ENCODE peak calls at places on chromosomes 11 and 22, in seven cellular contexts. One of them, this sample, is unnamed.

GRCh38 chr22:23066200-23067022 is 3.9 kb upstream of the GNAZ start:
- DNase-seq in spleen: peak; percentile 41
- DNase-seq in endothelial cell of umbilical vein: no peak
- DNase-seq in HCT116: no peak
- DNase-seq in K562: no peak
- DNase-seq in SK-N-SH: no peak
- DNase-seq in transverse colon: peak; percentile 2
- DNase-seq in this sample: peak; percentile 28

GRCh38 chr22:29043906-29044575 is 17.6 kb downstream of the C22orf31 start:
- DNase-seq in spleen: no peak
- DNase-seq in endothelial cell of umbilical vein: peak; percentile 49
- DNase-seq in SK-N-SH: no peak
- DNase-seq in HCT116: no peak
- DNase-seq in transverse colon: no peak
- DNase-seq in K562: no peak
- DNase-seq in this sample: no peak

GRCh38 chr11:15327786-15328231 is 213.1 kb downstream of the INSC start:
- DNase-seq in endothelial cell of umbilical vein: no peak
- DNase-seq in transverse colon: peak; percentile 50
- DNase-seq in SK-N-SH: peak; percentile 68
- DNase-seq in HCT116: peak; percentile 35
- DNase-seq in K562: peak; percentile 58
- DNase-seq in spleen: no peak
- DNase-seq in this sample: no peak

GRCh38 chr11:120306519-120307242 is 18.4 kb upstream of the TLCD5 start:
- DNase-seq in transverse colon: peak; percentile 54
- DNase-seq in spleen: no peak
- DNase-seq in SK-N-SH: no peak
- DNase-seq in HCT116: peak; percentile 70
- DNase-seq in K562: peak; percentile 64
- DNase-seq in endothelial cell of umbilical vein: peak; percentile 49
- DNase-seq in this sample: no peak

GRCh38 chr11:38543311-38543710 is 1945.3 kb upstream of the RAG2 start:
- DNase-seq in K562: no peak
- DNase-seq in spleen: no peak
- DNase-seq in endothelial cell of umbilical vein: no peak
- DNase-seq in transverse colon: no peak
- DNase-seq in HCT116: no peak
- DNase-seq in SK-N-SH: no peak
- DNase-seq in this sample: no peak

GRCh38 chr11:125166347-125166841 is 1.8 kb downstream of the PKNOX2 start:
- DNase-seq in SK-N-SH: peak; percentile 52
- DNase-seq in endothelial cell of umbilical vein: no peak
- DNase-seq in spleen: no peak
- DNase-seq in transverse colon: no peak
- DNase-seq in K562: no peak
- DNase-seq in HCT116: no peak
- DNase-seq in this sample: peak; percentile 70

GRCh38 chr22:48837341-48837935 is 990.2 kb downstream of the BRD1 start:
- DNase-seq in HCT116: no peak
- DNase-seq in SK-N-SH: no peak
- DNase-seq in transverse colon: no peak
- DNase-seq in endothelial cell of umbilical vein: no peak
- DNase-seq in K562: no peak
- DNase-seq in spleen: peak; percentile 59
- DNase-seq in this sample: no peak

GRCh38 chr11:120064341-120064740 is 73.6 kb downstream of the TRIM29 start:
- DNase-seq in SK-N-SH: no peak
- DNase-seq in endothelial cell of umbilical vein: no peak
- DNase-seq in K562: no peak
- DNase-seq in spleen: no peak
- DNase-seq in transverse colon: no peak
- DNase-seq in HCT116: no peak
- DNase-seq in this sample: no peak

GRCh38 chr11:50078001-50078400 is 45.3 kb downstream of the OR4C45 start:
- DNase-seq in SK-N-SH: no peak
- DNase-seq in K562: no peak
- DNase-seq in spleen: no peak
- DNase-seq in endothelial cell of umbilical vein: no peak
- DNase-seq in HCT116: no peak
- DNase-seq in transverse colon: no peak
- DNase-seq in this sample: no peak

GRCh38 chr11:93591247-93591898 is 48.2 kb upstream of the SMCO4 start:
- DNase-seq in spleen: no peak
- DNase-seq in transverse colon: no peak
- DNase-seq in SK-N-SH: no peak
- DNase-seq in endothelial cell of umbilical vein: no peak
- DNase-seq in K562: peak; percentile 44
- DNase-seq in HCT116: peak; percentile 19
- DNase-seq in this sample: no peak

GRCh38 chr11:47869548-47870393 is 21.6 kb upstream of the NUP160 start:
- DNase-seq in HCT116: peak; percentile 27
- DNase-seq in endothelial cell of umbilical vein: peak; percentile 37
- DNase-seq in K562: no peak
- DNase-seq in transverse colon: no peak
- DNase-seq in spleen: no peak
- DNase-seq in SK-N-SH: no peak
- DNase-seq in this sample: no peak

GRCh38 chr11:10314199-10315072 is 9.6 kb downstream of the ADM start:
- DNase-seq in endothelial cell of umbilical vein: peak; percentile 46
- DNase-seq in transverse colon: no peak
- DNase-seq in SK-N-SH: no peak
- DNase-seq in HCT116: no peak
- DNase-seq in spleen: no peak
- DNase-seq in K562: no peak
- DNase-seq in this sample: no peak

GRCh38 chr11:113873241-113873626 is 2.1 kb downstream of the USP28 start:
- DNase-seq in K562: no peak
- DNase-seq in SK-N-SH: no peak
- DNase-seq in endothelial cell of umbilical vein: peak; percentile 21
- DNase-seq in spleen: no peak
- DNase-seq in HCT116: no peak
- DNase-seq in transverse colon: no peak
- DNase-seq in this sample: no peak

GRCh38 chr11:74138021-74138420 is 32.8 kb downstream of the C2CD3 start:
- DNase-seq in spleen: no peak
- DNase-seq in SK-N-SH: no peak
- DNase-seq in transverse colon: no peak
- DNase-seq in HCT116: no peak
- DNase-seq in K562: no peak
- DNase-seq in endothelial cell of umbilical vein: no peak
- DNase-seq in this sample: no peak

GRCh38 chr22:17969732-17970131 is 54.6 kb downstream of the MICAL3 start:
- DNase-seq in endothelial cell of umbilical vein: peak; percentile 52
- DNase-seq in transverse colon: no peak
- DNase-seq in K562: no peak
- DNase-seq in HCT116: no peak
- DNase-seq in spleen: peak; percentile 54
- DNase-seq in SK-N-SH: no peak
- DNase-seq in this sample: no peak

GRCh38 chr22:27183474-27183873 is 526.1 kb downstream of the MIAT start:
- DNase-seq in transverse colon: no peak
- DNase-seq in HCT116: no peak
- DNase-seq in endothelial cell of umbilical vein: no peak
- DNase-seq in SK-N-SH: no peak
- DNase-seq in spleen: no peak
- DNase-seq in K562: no peak
- DNase-seq in this sample: no peak

GRCh38 chr11:16902979-16903378 is 111.2 kb downstream of the PLEKHA7 start:
- DNase-seq in endothelial cell of umbilical vein: peak; percentile 80
- DNase-seq in transverse colon: no peak
- DNase-seq in spleen: no peak
- DNase-seq in HCT116: no peak
- DNase-seq in K562: no peak
- DNase-seq in SK-N-SH: no peak
- DNase-seq in this sample: no peak

GRCh38 chr22:39943366-39943765 is 16.8 kb upstream of the TMA7B start:
- DNase-seq in transverse colon: no peak
- DNase-seq in HCT116: no peak
- DNase-seq in K562: no peak
- DNase-seq in endothelial cell of umbilical vein: no peak
- DNase-seq in spleen: no peak
- DNase-seq in SK-N-SH: no peak
- DNase-seq in this sample: no peak

GRCh38 chr22:34850010-34850409 is 215.9 kb upstream of the ISX start:
- DNase-seq in transverse colon: no peak
- DNase-seq in endothelial cell of umbilical vein: no peak
- DNase-seq in HCT116: no peak
- DNase-seq in K562: no peak
- DNase-seq in spleen: no peak
- DNase-seq in SK-N-SH: no peak
- DNase-seq in this sample: no peak

GRCh38 chr11:45659031-45659817 is 6.2 kb downstream of the CHST1 start:
- DNase-seq in K562: no peak
- DNase-seq in HCT116: no peak
- DNase-seq in SK-N-SH: no peak
- DNase-seq in transverse colon: no peak
- DNase-seq in endothelial cell of umbilical vein: no peak
- DNase-seq in spleen: peak; percentile 64
- DNase-seq in this sample: peak; percentile 58

GRCh38 chr22:30246962-30247376 is 410 bp upstream of the LIF start:
- DNase-seq in SK-N-SH: peak; percentile 53
- DNase-seq in spleen: no peak
- DNase-seq in K562: no peak
- DNase-seq in HCT116: no peak
- DNase-seq in transverse colon: peak; percentile 85
- DNase-seq in endothelial cell of umbilical vein: no peak
- DNase-seq in this sample: no peak
- H3K4me3 ChIP-seq in SK-N-SH: peak overlapping the region; percentile 74
- H3K4me3 ChIP-seq in spleen: no peak overlapping the region
- H3K4me3 ChIP-seq in K562: no peak overlapping the region
- H3K4me3 ChIP-seq in HCT116: peak overlapping the region; percentile 11
- H3K4me3 ChIP-seq in transverse colon: peak overlapping the region; percentile 54
- H3K4me3 ChIP-seq in endothelial cell of umbilical vein: no peak overlapping the region
- H3K4me3 ChIP-seq in this sample: peak overlapping the region; percentile 40

DNA sequence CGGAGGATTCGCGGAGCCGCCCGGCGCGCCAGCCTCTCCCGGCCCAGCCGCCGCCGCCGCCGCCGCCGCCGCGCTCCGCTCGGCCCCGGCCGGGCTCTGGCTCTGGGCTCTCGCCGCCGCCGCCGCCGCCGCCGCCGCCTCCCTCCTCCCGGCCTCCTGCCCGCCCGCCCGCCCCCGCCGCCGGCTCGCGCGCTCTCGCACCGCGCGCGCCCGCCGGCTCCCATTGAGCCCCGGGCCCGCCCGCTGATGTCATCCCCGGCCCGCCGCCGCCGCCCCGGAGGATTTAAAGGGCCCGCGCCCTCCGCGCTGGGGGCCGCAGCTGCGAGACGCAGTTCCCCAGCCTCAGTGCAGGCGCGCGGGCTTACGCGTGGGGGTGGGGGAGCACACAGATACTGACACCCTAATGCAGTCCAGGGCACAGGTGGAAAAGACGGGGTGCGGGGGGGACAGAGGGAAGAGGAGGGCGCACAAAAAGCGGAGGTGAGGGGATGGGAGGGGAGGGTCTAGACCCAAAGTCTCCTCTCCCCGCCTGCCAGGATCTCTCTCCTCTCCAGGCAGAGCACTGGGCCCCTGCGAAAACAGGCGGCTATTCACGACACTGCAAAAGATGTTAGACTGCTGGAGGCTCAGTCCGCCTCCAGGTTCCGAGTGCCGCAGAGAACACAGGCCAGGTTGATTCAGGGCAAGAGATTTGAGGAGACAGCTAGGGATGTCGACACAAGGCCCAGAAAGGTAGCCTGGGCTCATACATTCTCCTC is at the start of gene CSNK1E:
- DNase-seq in HCT116: no peak
- DNase-seq in SK-N-SH: peak; percentile 89
- DNase-seq in transverse colon: peak; percentile 86
- DNase-seq in spleen: peak; percentile 94
- DNase-seq in endothelial cell of umbilical vein: peak; percentile 47
- DNase-seq in K562: peak; percentile 74
- DNase-seq in this sample: peak; percentile 91
- TF ChIP-seq POLR2AphosphoS5 in HCT116: no peak
- TF ChIP-seq POLR2AphosphoS5 in SK-N-SH: no peak
- TF ChIP-seq POLR2AphosphoS5 in transverse colon: peak; percentile 19
- TF ChIP-seq POLR2AphosphoS5 in spleen: peak; percentile 73
- TF ChIP-seq POLR2AphosphoS5 in endothelial cell of umbilical vein: no peak
- TF ChIP-seq POLR2AphosphoS5 in K562: no peak
- TF ChIP-seq POLR2AphosphoS5 in this sample: peak; percentile 47

GRCh38 chr11:104332110-104332509 is 168.2 kb upstream of the PDGFD start:
- DNase-seq in endothelial cell of umbilical vein: peak; percentile 9
- DNase-seq in SK-N-SH: no peak
- DNase-seq in K562: peak; percentile 4
- DNase-seq in spleen: no peak
- DNase-seq in HCT116: peak; percentile 32
- DNase-seq in transverse colon: peak; percentile 17
- DNase-seq in this sample: no peak
- TF ChIP-seq CTCF in endothelial cell of umbilical vein: peak; percentile 60
- TF ChIP-seq CTCF in SK-N-SH: peak; percentile 43
- TF ChIP-seq CTCF in K562: no peak
- TF ChIP-seq CTCF in spleen: no peak
- TF ChIP-seq CTCF in HCT116: peak; percentile 70
- TF ChIP-seq CTCF in transverse colon: no peak
- TF ChIP-seq CTCF in this sample: no peak

DNA sequence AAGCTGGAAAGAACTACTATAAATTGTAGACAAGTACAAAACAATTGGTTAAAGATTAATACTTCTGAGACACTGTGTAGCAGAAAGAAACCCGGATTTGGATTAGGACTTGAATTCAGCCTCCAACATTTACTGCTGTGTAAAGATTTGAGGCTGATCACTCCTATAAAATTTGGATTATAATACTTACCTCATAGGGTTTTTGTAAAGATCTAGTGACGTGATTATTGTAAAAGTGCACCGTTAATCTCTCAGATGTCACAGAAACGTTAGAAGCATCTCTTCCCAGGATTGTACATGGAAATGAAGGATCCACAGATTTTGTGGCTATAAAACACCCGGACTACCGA is 323 bp upstream of the HIKESHI start:
- DNase-seq in K562: no peak
- DNase-seq in SK-N-SH: no peak
- DNase-seq in HCT116: no peak
- DNase-seq in spleen: no peak
- DNase-seq in endothelial cell of umbilical vein: no peak
- DNase-seq in transverse colon: no peak
- DNase-seq in this sample: no peak
- H3K4me3 ChIP-seq in K562: peak overlapping the region; percentile 79
- H3K4me3 ChIP-seq in SK-N-SH: peak overlapping the region; percentile 83
- H3K4me3 ChIP-seq in HCT116: peak overlapping the region; percentile 82
- H3K4me3 ChIP-seq in spleen: peak overlapping the region; percentile 88
- H3K4me3 ChIP-seq in endothelial cell of umbilical vein: no peak overlapping the region
- H3K4me3 ChIP-seq in transverse colon: peak overlapping the region; percentile 74
- H3K4me3 ChIP-seq in this sample: peak overlapping the region; percentile 81

GRCh38 chr11:130103296-130103814 is 33.7 kb downstream of the APLP2 start:
- DNase-seq in HCT116: no peak
- DNase-seq in endothelial cell of umbilical vein: peak; percentile 75
- DNase-seq in spleen: no peak
- DNase-seq in SK-N-SH: peak; percentile 35
- DNase-seq in K562: peak; percentile 35
- DNase-seq in transverse colon: no peak
- DNase-seq in this sample: no peak
- TF ChIP-seq POLR2AphosphoS5 in HCT116: no peak
- TF ChIP-seq POLR2AphosphoS5 in endothelial cell of umbilical vein: peak; percentile 52
- TF ChIP-seq POLR2AphosphoS5 in spleen: no peak
- TF ChIP-seq POLR2AphosphoS5 in SK-N-SH: peak; percentile 97
- TF ChIP-seq POLR2AphosphoS5 in K562: no peak
- TF ChIP-seq POLR2AphosphoS5 in transverse colon: no peak
- TF ChIP-seq POLR2AphosphoS5 in this sample: no peak